ENCODE peak calls at places on chromosomes 3 and 15, in six cellular contexts. One of them, this sample, is unnamed.

GRCh38 chr3:40083066-40083465 is 226.4 kb upstream of the EIF1B start:
- DNase-seq in mammary epithelial cell: no peak
- DNase-seq in PC-3: no peak
- DNase-seq in IMR-90: no peak
- DNase-seq in sigmoid colon: no peak
- DNase-seq in GM23338: no peak
- DNase-seq in this sample: no peak

GRCh38 chr15:43544266-43544665 is 26.9 kb downstream of the MAP1A start:
- DNase-seq in mammary epithelial cell: no peak
- DNase-seq in PC-3: no peak
- DNase-seq in IMR-90: peak; percentile 14
- DNase-seq in sigmoid colon: no peak
- DNase-seq in GM23338: no peak
- DNase-seq in this sample: no peak

GRCh38 chr3:43996379-43997301 is 245.0 kb upstream of the TOPAZ1 start:
- DNase-seq in mammary epithelial cell: peak; percentile 53
- DNase-seq in PC-3: no peak
- DNase-seq in IMR-90: no peak
- DNase-seq in sigmoid colon: no peak
- DNase-seq in GM23338: peak; percentile 76
- DNase-seq in this sample: no peak

GRCh38 chr3:173173652-173174051 is 32.6 kb upstream of the SPATA16 start:
- DNase-seq in mammary epithelial cell: no peak
- DNase-seq in PC-3: no peak
- DNase-seq in IMR-90: no peak
- DNase-seq in sigmoid colon: no peak
- DNase-seq in GM23338: peak; percentile 24
- DNase-seq in this sample: no peak

GRCh38 chr15:66951531-66951930 is 113.9 kb upstream of the SMAD3 start:
- DNase-seq in mammary epithelial cell: no peak
- DNase-seq in PC-3: no peak
- DNase-seq in IMR-90: no peak
- DNase-seq in sigmoid colon: no peak
- DNase-seq in GM23338: no peak
- DNase-seq in this sample: no peak

GRCh38 chr15:93467327-93467726 is 378.3 kb upstream of the RGMA start:
- DNase-seq in mammary epithelial cell: peak; percentile 77
- DNase-seq in PC-3: no peak
- DNase-seq in IMR-90: no peak
- DNase-seq in sigmoid colon: peak; percentile 95
- DNase-seq in GM23338: no peak
- DNase-seq in this sample: no peak

GRCh38 chr3:70763894-70764293 is 451.5 kb upstream of the MDFIC2 start:
- DNase-seq in mammary epithelial cell: no peak
- DNase-seq in PC-3: no peak
- DNase-seq in IMR-90: no peak
- DNase-seq in sigmoid colon: no peak
- DNase-seq in GM23338: no peak
- DNase-seq in this sample: no peak

GRCh38 chr3:101133638-101134037 is 140.4 kb upstream of the ABI3BP start:
- DNase-seq in mammary epithelial cell: no peak
- DNase-seq in PC-3: no peak
- DNase-seq in IMR-90: no peak
- DNase-seq in sigmoid colon: no peak
- DNase-seq in GM23338: no peak
- DNase-seq in this sample: no peak

GRCh38 chr15:29670266-29670665 is 152.0 kb downstream of the TJP1 start:
- DNase-seq in mammary epithelial cell: no peak
- DNase-seq in PC-3: peak; percentile 48
- DNase-seq in IMR-90: no peak
- DNase-seq in sigmoid colon: no peak
- DNase-seq in GM23338: no peak
- DNase-seq in this sample: no peak

GRCh38 chr15:88061452-88061851 is 195.1 kb downstream of the NTRK3 start:
- DNase-seq in mammary epithelial cell: no peak
- DNase-seq in PC-3: no peak
- DNase-seq in IMR-90: no peak
- DNase-seq in sigmoid colon: no peak
- DNase-seq in GM23338: no peak
- DNase-seq in this sample: no peak

GRCh38 chr15:42088801-42089640 is 5.3 kb downstream of the PLA2G4D start:
- DNase-seq in mammary epithelial cell: no peak
- DNase-seq in PC-3: peak; percentile 23
- DNase-seq in IMR-90: no peak
- DNase-seq in sigmoid colon: no peak
- DNase-seq in GM23338: no peak
- DNase-seq in this sample: no peak

GRCh38 chr15:92848852-92849598 is 51.1 kb upstream of the CHD2 start:
- DNase-seq in mammary epithelial cell: no peak
- DNase-seq in PC-3: no peak
- DNase-seq in IMR-90: peak; percentile 94
- DNase-seq in sigmoid colon: no peak
- DNase-seq in GM23338: no peak
- DNase-seq in this sample: peak; percentile 70

GRCh38 chr15:86231864-86232801 is 152.5 kb downstream of the AGBL1 start:
- DNase-seq in mammary epithelial cell: peak; percentile 29
- DNase-seq in PC-3: peak; percentile 45
- DNase-seq in IMR-90: no peak
- DNase-seq in sigmoid colon: no peak
- DNase-seq in GM23338: peak; percentile 83
- DNase-seq in this sample: no peak

GRCh38 chr15:87648278-87648677 is 608.3 kb downstream of the NTRK3 start:
- DNase-seq in mammary epithelial cell: no peak
- DNase-seq in PC-3: no peak
- DNase-seq in IMR-90: peak; percentile 41
- DNase-seq in sigmoid colon: no peak
- DNase-seq in GM23338: no peak
- DNase-seq in this sample: peak; percentile 44

GRCh38 chr15:93942140-93942808 is 289.1 kb upstream of the MCTP2 start:
- DNase-seq in mammary epithelial cell: no peak
- DNase-seq in PC-3: no peak
- DNase-seq in IMR-90: no peak
- DNase-seq in sigmoid colon: no peak
- DNase-seq in GM23338: no peak
- DNase-seq in this sample: no peak

GRCh38 chr3:64687381-64687780 is 419 bp downstream of the ADAMTS9 start:
- DNase-seq in mammary epithelial cell: peak; percentile 28
- DNase-seq in PC-3: no peak
- DNase-seq in IMR-90: no peak
- DNase-seq in sigmoid colon: no peak
- DNase-seq in GM23338: no peak
- DNase-seq in this sample: no peak

GRCh38 chr3:24662449-24663345 is 168.0 kb upstream of the THRB start:
- DNase-seq in mammary epithelial cell: no peak
- DNase-seq in PC-3: no peak
- DNase-seq in IMR-90: no peak
- DNase-seq in sigmoid colon: no peak
- DNase-seq in GM23338: no peak
- DNase-seq in this sample: no peak

GRCh38 chr15:22811640-22812039 is 25.2 kb downstream of the NIPA1 start:
- DNase-seq in mammary epithelial cell: no peak
- DNase-seq in PC-3: peak; percentile 59
- DNase-seq in IMR-90: peak; percentile 12
- DNase-seq in sigmoid colon: no peak
- DNase-seq in GM23338: peak; percentile 72
- DNase-seq in this sample: no peak

GRCh38 chr3:190825389-190826016 is 37.0 kb downstream of the GMNC start:
- DNase-seq in mammary epithelial cell: no peak
- DNase-seq in PC-3: no peak
- DNase-seq in IMR-90: no peak
- DNase-seq in sigmoid colon: no peak
- DNase-seq in GM23338: no peak
- DNase-seq in this sample: no peak

GRCh38 chr15:71143373-71144310 is 28.4 kb downstream of the THSD4 start:
- DNase-seq in mammary epithelial cell: no peak
- DNase-seq in PC-3: peak; percentile 16
- DNase-seq in IMR-90: no peak
- DNase-seq in sigmoid colon: no peak
- DNase-seq in GM23338: no peak
- DNase-seq in this sample: no peak

GRCh38 chr15:64288577-64288976 is 67.4 kb downstream of the CSNK1G1 start:
- DNase-seq in mammary epithelial cell: peak; percentile 21
- DNase-seq in PC-3: peak; percentile 59
- DNase-seq in IMR-90: peak; percentile 86
- DNase-seq in sigmoid colon: no peak
- DNase-seq in GM23338: no peak
- DNase-seq in this sample: peak; percentile 32

GRCh38 chr3:122094125-122094524 is 39.0 kb downstream of the CD86 start:
- DNase-seq in mammary epithelial cell: no peak
- DNase-seq in PC-3: no peak
- DNase-seq in IMR-90: no peak
- DNase-seq in sigmoid colon: no peak
- DNase-seq in GM23338: no peak
- DNase-seq in this sample: no peak

GRCh38 chr3:14209596-14210280 is 31.1 kb downstream of the LSM3 start:
- DNase-seq in mammary epithelial cell: no peak
- DNase-seq in PC-3: no peak
- DNase-seq in IMR-90: peak; percentile 56
- DNase-seq in sigmoid colon: no peak
- DNase-seq in GM23338: no peak
- DNase-seq in this sample: no peak

GRCh38 chr3:190534386-190534785 is 20.5 kb downstream of the IL1RAP start:
- DNase-seq in mammary epithelial cell: peak; percentile 38
- DNase-seq in PC-3: no peak
- DNase-seq in IMR-90: no peak
- DNase-seq in sigmoid colon: no peak
- DNase-seq in GM23338: no peak
- DNase-seq in this sample: no peak

GRCh38 chr3:110479676-110480075 is 591.9 kb upstream of the NECTIN3 start:
- DNase-seq in mammary epithelial cell: no peak
- DNase-seq in PC-3: no peak
- DNase-seq in IMR-90: no peak
- DNase-seq in sigmoid colon: no peak
- DNase-seq in GM23338: no peak
- DNase-seq in this sample: no peak

GRCh38 chr3:67509471-67510075 is 144.8 kb downstream of the SUCLG2 start:
- DNase-seq in mammary epithelial cell: peak; percentile 31
- DNase-seq in PC-3: no peak
- DNase-seq in IMR-90: peak; percentile 6
- DNase-seq in sigmoid colon: no peak
- DNase-seq in GM23338: no peak
- DNase-seq in this sample: no peak

GRCh38 chr3:46711770-46712169 is 5.9 kb downstream of the PRSS50 start:
- DNase-seq in mammary epithelial cell: no peak
- DNase-seq in PC-3: no peak
- DNase-seq in IMR-90: no peak
- DNase-seq in sigmoid colon: peak; percentile 26
- DNase-seq in GM23338: no peak
- DNase-seq in this sample: no peak

GRCh38 chr3:59809750-59810444 is 760.1 kb upstream of the CFAP20DC start:
- DNase-seq in mammary epithelial cell: peak; percentile 34
- DNase-seq in PC-3: peak; percentile 64
- DNase-seq in IMR-90: peak; percentile 57
- DNase-seq in sigmoid colon: no peak
- DNase-seq in GM23338: peak; percentile 61
- DNase-seq in this sample: peak; percentile 18

GRCh38 chr3:183291511-183292031 is 38.5 kb downstream of the B3GNT5 start:
- DNase-seq in mammary epithelial cell: peak; percentile 83
- DNase-seq in PC-3: peak; percentile 81
- DNase-seq in IMR-90: peak; percentile 66
- DNase-seq in sigmoid colon: no peak
- DNase-seq in GM23338: no peak
- DNase-seq in this sample: no peak

GRCh38 chr3:162141232-162141631 is 644.6 kb downstream of the OTOL1 start:
- DNase-seq in mammary epithelial cell: peak; percentile 16
- DNase-seq in PC-3: peak; percentile 68
- DNase-seq in IMR-90: peak; percentile 77
- DNase-seq in sigmoid colon: no peak
- DNase-seq in GM23338: no peak
- DNase-seq in this sample: peak; percentile 24

GRCh38 chr3:23304424-23304823 is 101.3 kb downstream of the UBE2E2 start:
- DNase-seq in mammary epithelial cell: no peak
- DNase-seq in PC-3: no peak
- DNase-seq in IMR-90: peak; percentile 7
- DNase-seq in sigmoid colon: no peak
- DNase-seq in GM23338: no peak
- DNase-seq in this sample: no peak

GRCh38 chr15:48710952-48711495 is 65.5 kb upstream of the FBN1 start:
- DNase-seq in mammary epithelial cell: peak; percentile 32
- DNase-seq in PC-3: no peak
- DNase-seq in IMR-90: no peak
- DNase-seq in sigmoid colon: no peak
- DNase-seq in GM23338: peak; percentile 9
- DNase-seq in this sample: no peak

GRCh38 chr3:13561967-13562366 is 13.0 kb downstream of the FBLN2 start:
- DNase-seq in mammary epithelial cell: no peak
- DNase-seq in PC-3: no peak
- DNase-seq in IMR-90: no peak
- DNase-seq in sigmoid colon: no peak
- DNase-seq in GM23338: no peak
- DNase-seq in this sample: no peak

GRCh38 chr3:157170861-157171260 is 10.9 kb upstream of the CCNL1 start:
- DNase-seq in mammary epithelial cell: no peak
- DNase-seq in PC-3: no peak
- DNase-seq in IMR-90: no peak
- DNase-seq in sigmoid colon: no peak
- DNase-seq in GM23338: no peak
- DNase-seq in this sample: no peak
- H3K27ac ChIP-seq in mammary epithelial cell: no peak overlapping the region
- H3K27ac ChIP-seq in PC-3: no peak overlapping the region
- H3K27ac ChIP-seq in IMR-90: no peak overlapping the region
- H3K27ac ChIP-seq in sigmoid colon: no peak overlapping the region
- H3K27ac ChIP-seq in GM23338: no peak overlapping the region
- H3K27ac ChIP-seq in this sample: no peak overlapping the region

GRCh38 chr15:89556413-89557262 is 18.6 kb upstream of the TICRR start:
- DNase-seq in mammary epithelial cell: peak; percentile 63
- DNase-seq in PC-3: peak; percentile 91
- DNase-seq in IMR-90: peak; percentile 77
- DNase-seq in sigmoid colon: no peak
- DNase-seq in GM23338: peak; percentile 94
- DNase-seq in this sample: peak; percentile 58
- H3K27ac ChIP-seq in mammary epithelial cell: no peak overlapping the region
- H3K27ac ChIP-seq in PC-3: no peak overlapping the region
- H3K27ac ChIP-seq in IMR-90: no peak overlapping the region
- H3K27ac ChIP-seq in sigmoid colon: no peak overlapping the region
- H3K27ac ChIP-seq in GM23338: no peak overlapping the region
- H3K27ac ChIP-seq in this sample: no peak overlapping the region

DNA sequence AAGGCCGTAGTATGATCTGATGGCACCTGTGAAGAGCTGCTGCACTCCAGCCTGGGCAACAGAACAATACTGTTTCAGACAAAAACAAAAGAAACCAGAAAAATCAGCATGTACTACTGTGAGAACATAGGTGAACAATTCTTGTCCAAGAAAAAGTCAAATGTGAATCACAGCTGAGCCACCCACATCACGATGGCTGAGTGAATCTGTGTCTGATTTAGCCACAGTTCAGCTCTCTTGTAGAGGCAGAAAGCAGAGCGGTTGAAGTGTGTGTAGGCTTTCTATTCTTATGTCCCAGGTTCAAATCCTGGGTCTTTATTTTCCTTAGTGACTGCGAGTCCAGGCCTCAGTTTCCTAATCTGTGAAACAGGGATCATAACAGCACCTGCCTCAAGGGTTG is 4.4 kb upstream of the FURIN start:
- DNase-seq in mammary epithelial cell: no peak
- DNase-seq in PC-3: no peak
- DNase-seq in IMR-90: no peak
- DNase-seq in sigmoid colon: no peak
- DNase-seq in GM23338: no peak
- DNase-seq in this sample: no peak
- H3K27ac ChIP-seq in mammary epithelial cell: no peak overlapping the region
- H3K27ac ChIP-seq in PC-3: peak overlapping the region; percentile 47
- H3K27ac ChIP-seq in IMR-90: no peak overlapping the region
- H3K27ac ChIP-seq in sigmoid colon: no peak overlapping the region
- H3K27ac ChIP-seq in GM23338: no peak overlapping the region
- H3K27ac ChIP-seq in this sample: no peak overlapping the region

GRCh38 chr15:73567022-73567421 is 66.2 kb downstream of the NPTN start:
- DNase-seq in mammary epithelial cell: no peak
- DNase-seq in PC-3: no peak
- DNase-seq in IMR-90: no peak
- DNase-seq in sigmoid colon: no peak
- DNase-seq in GM23338: no peak
- DNase-seq in this sample: no peak
- H3K27ac ChIP-seq in mammary epithelial cell: no peak overlapping the region
- H3K27ac ChIP-seq in PC-3: no peak overlapping the region
- H3K27ac ChIP-seq in IMR-90: no peak overlapping the region
- H3K27ac ChIP-seq in sigmoid colon: no peak overlapping the region
- H3K27ac ChIP-seq in GM23338: no peak overlapping the region
- H3K27ac ChIP-seq in this sample: no peak overlapping the region

This sample was measured in AG04450.